ENCODE peak calls at places on chromosome 14, in eight cellular contexts. U is ovary, N is lower leg skin, S is dorsolateral prefrontal cortex, C is astrocyte of the spinal cord, B is kidney epithelial cell, H is GM12865, L is HepG2. A is an unnamed sample.

GRCh38 chr14:55274760-55275159 is 3.5 kb downstream of the FBXO34 start:
- DNase-seq in U (no peak), N (no peak), S (no peak), C (peak; percentile 17), B (no peak), H (no peak), L (no peak), A (no peak)

GRCh38 chr14:105888151-105888550 is 361.8 kb downstream of the TMEM121 start:
- DNase-seq in U (peak; percentile 1), N (no peak), S (no peak), C (no peak), B (no peak), H (no peak), L (no peak), A (no peak)

GRCh38 chr14:104735830-104736642 is 12.0 kb downstream of the ADSS1 start:
- DNase-seq in U (no peak), N (peak; percentile 77), S (peak; percentile 77), C (no peak), B (no peak), H (no peak), L (peak; percentile 81), A (no peak)

GRCh38 chr14:71725802-71726638 is 206.2 kb upstream of the RGS6 start:
- DNase-seq in U (no peak), N (no peak), S (no peak), C (peak; percentile 80), B (peak; percentile 28), H (no peak), L (no peak), A (peak; percentile 58)

GRCh38 chr14:26486922-26487321 is 110.9 kb downstream of the NOVA1 start:
- DNase-seq in U (no peak), N (no peak), S (no peak), C (no peak), B (no peak), H (no peak), L (no peak), A (no peak)

GRCh38 chr14:56195727-56196126 is 77.5 kb downstream of the PELI2 start:
- DNase-seq in U (peak; percentile 28), N (peak; percentile 55), S (no peak), C (peak; percentile 48), B (peak; percentile 34), H (peak; percentile 33), L (no peak), A (peak; percentile 85)

GRCh38 chr14:93937519-93937918 is 10.4 kb downstream of the FAM181A start:
- DNase-seq in U (no peak), N (peak; percentile 65), S (no peak), C (no peak), B (no peak), H (no peak), L (no peak), A (no peak)

GRCh38 chr14:68384881-68385280 is 408.0 kb downstream of the ZFP36L1 start:
- DNase-seq in U (no peak), N (no peak), S (no peak), C (no peak), B (no peak), H (no peak), L (peak; percentile 44), A (no peak)

GRCh38 chr14:67908061-67908767 is 88.6 kb downstream of the RAD51B start:
- DNase-seq in U (no peak), N (no peak), S (no peak), C (no peak), B (no peak), H (no peak), L (no peak), A (no peak)

GRCh38 chr14:22982013-22982476 is 306 bp downstream of the AJUBA start:
- DNase-seq in U (no peak), N (no peak), S (no peak), C (no peak), B (no peak), H (no peak), L (no peak), A (no peak)

GRCh38 chr14:94390372-94391086 is 2.1 kb upstream of the SERPINA1 start:
- DNase-seq in U (no peak), N (no peak), S (peak; percentile 43), C (no peak), B (no peak), H (peak; percentile 26), L (no peak), A (no peak)

GRCh38 chr14:36367985-36368774 is 47.7 kb upstream of the MBIP start:
- DNase-seq in U (no peak), N (no peak), S (no peak), C (no peak), B (no peak), H (no peak), L (no peak), A (no peak)

GRCh38 chr14:30064454-30064853 is 136.8 kb upstream of the PRKD1 start:
- DNase-seq in U (no peak), N (no peak), S (no peak), C (no peak), B (no peak), H (no peak), L (no peak), A (no peak)

GRCh38 chr14:57182760-57183503 is 85.8 kb downstream of the EXOC5 start:
- DNase-seq in U (peak; percentile 13), N (no peak), S (no peak), C (no peak), B (no peak), H (peak; percentile 28), L (peak; percentile 15), A (no peak)

GRCh38 chr14:21498540-21499526 is 12.3 kb downstream of the METTL3 start:
- DNase-seq in U (no peak), N (no peak), S (no peak), C (peak; percentile 50), B (no peak), H (peak; percentile 57), L (peak; percentile 77), A (peak; percentile 32)

GRCh38 chr14:93686313-93686712 is 102.0 kb downstream of the PRIMA1 start:
- DNase-seq in U (no peak), N (no peak), S (no peak), C (no peak), B (no peak), H (no peak), L (no peak), A (no peak)

GRCh38 chr14:50814161-50814560 is 16.8 kb downstream of the NIN start:
- DNase-seq in U (no peak), N (no peak), S (no peak), C (no peak), B (no peak), H (no peak), L (no peak), A (no peak)

GRCh38 chr14:97270308-97270707 is 473.1 kb downstream of the VRK1 start:
- DNase-seq in U (no peak), N (no peak), S (no peak), C (no peak), B (no peak), H (no peak), L (peak; percentile 5), A (no peak)

GRCh38 chr14:75753696-75754095 is 92.7 kb downstream of the TTLL5 start:
- DNase-seq in U (no peak), N (no peak), S (no peak), C (no peak), B (no peak), H (no peak), L (no peak), A (no peak)

GRCh38 chr14:51996148-51996746 is 6.9 kb downstream of the RTRAF start:
- DNase-seq in U (no peak), N (no peak), S (no peak), C (peak; percentile 76), B (no peak), H (peak; percentile 53), L (no peak), A (no peak)

GRCh38 chr14:34971381-34971780 is 11.4 kb upstream of the SRP54 start:
- DNase-seq in U (no peak), N (no peak), S (no peak), C (no peak), B (no peak), H (no peak), L (no peak), A (no peak)

GRCh38 chr14:23669441-23669840 is 33.3 kb downstream of the DHRS2 start:
- DNase-seq in U (no peak), N (no peak), S (no peak), C (no peak), B (no peak), H (no peak), L (no peak), A (no peak)

GRCh38 chr14:77910506-77910905 is 110.6 kb downstream of the ADCK1 start:
- DNase-seq in U (no peak), N (no peak), S (no peak), C (no peak), B (no peak), H (no peak), L (peak; percentile 3), A (no peak)
- TF ChIP-seq CTCF in U (no peak), N (no peak), S (no peak), C (no peak), B (no peak), H (no peak), L (no peak), A (no peak)

GRCh38 chr14:100388137-100389050 is 65.3 kb downstream of the SLC25A47 start:
- DNase-seq in U (no peak), N (no peak), S (no peak), C (no peak), B (no peak), H (no peak), L (no peak), A (no peak)
- H3K4me3 ChIP-seq in U (no peak overlapping the region), N (no peak overlapping the region), S (no peak overlapping the region), C (no peak overlapping the region), B (no peak overlapping the region), H (no peak overlapping the region), L (no peak overlapping the region), A (no peak overlapping the region)

GRCh38 chr14:74628418-74628817 is 16.4 kb upstream of the LTBP2 start:
- DNase-seq in U (no peak), N (no peak), S (no peak), C (no peak), B (no peak), H (no peak), L (peak; percentile 66), A (no peak)
- TF ChIP-seq CTCF in U (no peak), N (no peak), S (no peak), C (no peak), B (no peak), H (no peak), L (no peak), A (no peak)

GRCh38 chr14:64294672-64295413 is 672 bp upstream of the ESR2 start:
- DNase-seq in U (peak; percentile 83), N (no peak), S (peak; percentile 59), C (peak; percentile 56), B (no peak), H (peak; percentile 90), L (peak; percentile 33), A (no peak)
- H3K4me3 ChIP-seq in U (peak overlapping the region; percentile 43), N (peak overlapping the region; percentile 22), S (peak overlapping the region; percentile 65), C (peak overlapping the region; percentile 43), B (peak overlapping the region; percentile 30), H (peak overlapping the region; percentile 45), L (peak overlapping the region; percentile 70), A (peak overlapping the region; percentile 28)